ENCODE peak calls at places on chromosome 12, in six cellular contexts. Y, Z, M, B, Q and U are unnamed samples.

GRCh38 chr12:46209914-46210834 is 58.7 kb downstream of the SLC38A1 start:
- DNase-seq in Y (peak; percentile 49), Z (peak; percentile 66), M (peak; percentile 25), B (no peak), Q (no peak), U (no peak)

GRCh38 chr12:62848418-62848817 is 86.5 kb downstream of the PPM1H start:
- DNase-seq in Y (peak; percentile 74), Z (no peak), M (no peak), B (no peak), Q (peak; percentile 85), U (no peak)

GRCh38 chr12:66453111-66453510 is 150.8 kb downstream of the HELB start:
- DNase-seq in Y (no peak), Z (no peak), M (no peak), B (no peak), Q (no peak), U (no peak)

GRCh38 chr12:113381237-113381636 is 22.4 kb downstream of the SDS start:
- DNase-seq in Y (no peak), Z (no peak), M (no peak), B (no peak), Q (no peak), U (no peak)

GRCh38 chr12:98465505-98465904 is 49.9 kb upstream of the TMPO start:
- DNase-seq in Y (no peak), Z (no peak), M (no peak), B (no peak), Q (no peak), U (no peak)

GRCh38 chr12:15897433-15897832 is 13.7 kb upstream of the DERA start:
- DNase-seq in Y (no peak), Z (no peak), M (no peak), B (no peak), Q (no peak), U (no peak)

GRCh38 chr12:6383572-6384498 is at the start of gene LTBR:
- DNase-seq in Y (peak; percentile 82), Z (no peak), M (peak; percentile 98), B (peak; percentile 96), Q (peak; percentile 90), U (peak; percentile 76)

GRCh38 chr12:123114305-123115083 is 36.4 kb downstream of the PITPNM2 start:
- DNase-seq in Y (no peak), Z (no peak), M (no peak), B (no peak), Q (no peak), U (no peak)

GRCh38 chr12:6323340-6323994 is 13.0 kb downstream of the PLEKHG6 start:
- DNase-seq in Y (peak; percentile 92), Z (peak; percentile 52), M (no peak), B (peak; percentile 72), Q (peak; percentile 94), U (peak; percentile 79)

GRCh38 chr12:125089083-125089482 is 23.8 kb downstream of the AACS start:
- DNase-seq in Y (no peak), Z (no peak), M (no peak), B (no peak), Q (no peak), U (no peak)

GRCh38 chr12:114726092-114726710 is 42.2 kb upstream of the TBX3 start:
- DNase-seq in Y (no peak), Z (no peak), M (peak; percentile 65), B (no peak), Q (no peak), U (no peak)

GRCh38 chr12:107829271-107829670 is 54.8 kb downstream of the ASCL4 start:
- DNase-seq in Y (no peak), Z (no peak), M (no peak), B (no peak), Q (no peak), U (no peak)

GRCh38 chr12:108305520-108305919 is 33.6 kb downstream of the CMKLR1 start:
- DNase-seq in Y (peak; percentile 88), Z (no peak), M (peak; percentile 88), B (no peak), Q (peak; percentile 71), U (peak; percentile 23)

GRCh38 chr12:120257041-120257821 is 8.3 kb downstream of the PXN start:
- DNase-seq in Y (peak; percentile 95), Z (no peak), M (peak; percentile 72), B (no peak), Q (peak; percentile 93), U (peak; percentile 84)

GRCh38 chr12:67558775-67559174 is 89.8 kb upstream of the DYRK2 start:
- DNase-seq in Y (no peak), Z (no peak), M (no peak), B (no peak), Q (no peak), U (no peak)

GRCh38 chr12:66804555-66804954 is 125.7 kb upstream of the GRIP1 start:
- DNase-seq in Y (no peak), Z (no peak), M (no peak), B (no peak), Q (no peak), U (no peak)

GRCh38 chr12:126770188-126770587 is 1496.8 kb upstream of the TMEM132C start:
- DNase-seq in Y (no peak), Z (no peak), M (no peak), B (no peak), Q (no peak), U (no peak)

GRCh38 chr12:46224401-46224800 is 44.4 kb downstream of the SLC38A1 start:
- DNase-seq in Y (peak; percentile 58), Z (no peak), M (no peak), B (no peak), Q (peak; percentile 39), U (no peak)

GRCh38 chr12:100672075-100672592 is 98.7 kb downstream of the GAS2L3 start:
- DNase-seq in Y (no peak), Z (no peak), M (peak; percentile 15), B (peak; percentile 3), Q (no peak), U (no peak)

GRCh38 chr12:49020441-49020840 is 1.9 kb upstream of the PRKAG1 start:
- DNase-seq in Y (no peak), Z (no peak), M (no peak), B (no peak), Q (no peak), U (no peak)

GRCh38 chr12:40829738-40830144 is 137.5 kb downstream of the CNTN1 start:
- DNase-seq in Y (peak; percentile 3), Z (no peak), M (no peak), B (no peak), Q (no peak), U (no peak)

GRCh38 chr12:49552899-49553298 is 14.1 kb downstream of the KCNH3 start:
- DNase-seq in Y (no peak), Z (no peak), M (no peak), B (no peak), Q (no peak), U (no peak)

GRCh38 chr12:121288158-121288848 is 8.2 kb downstream of the CAMKK2 start:
- DNase-seq in Y (no peak), Z (no peak), M (no peak), B (peak; percentile 90), Q (no peak), U (no peak)

GRCh38 chr12:92134638-92135274 is 10.9 kb downstream of the BTG1 start:
- DNase-seq in Y (peak; percentile 82), Z (no peak), M (no peak), B (no peak), Q (peak; percentile 84), U (no peak)

GRCh38 chr12:75162845-75163244 is 46.8 kb downstream of the KCNC2 start:
- DNase-seq in Y (no peak), Z (no peak), M (no peak), B (no peak), Q (no peak), U (no peak)

GRCh38 chr12:2636741-2637140 is 158.0 kb upstream of the FKBP4 start:
- DNase-seq in Y (no peak), Z (no peak), M (no peak), B (no peak), Q (no peak), U (no peak)

DNA sequence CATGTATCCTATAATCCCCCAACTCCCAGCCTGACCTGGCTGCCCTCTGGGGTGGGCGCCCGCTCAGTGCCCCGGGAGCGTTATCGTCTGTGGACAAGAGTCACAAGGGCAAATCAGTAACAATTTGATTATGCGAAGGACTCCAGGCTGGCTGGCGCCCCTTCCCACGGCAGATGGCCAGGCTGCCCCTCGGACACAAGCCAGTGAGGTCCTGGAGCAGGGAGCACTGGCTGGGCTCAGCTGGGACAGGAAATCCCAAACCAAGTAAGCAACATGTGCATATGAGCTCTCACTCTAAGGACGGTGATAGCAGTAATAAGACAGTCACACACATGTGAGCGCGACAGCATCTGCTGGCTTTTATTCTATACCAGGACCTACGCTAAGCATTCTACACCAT is 59.3 kb upstream of the FAM222A start:
- DNase-seq in Y (no peak), Z (no peak), M (no peak), B (no peak), Q (no peak), U (no peak)
- H3K27me3 ChIP-seq in Y (peaks cover 7% of the 10 kb centered on the region), Z (peaks cover 3% of the 10 kb centered on the region), M (no peaks in the 10 kb centered on the region), B (no peaks in the 10 kb centered on the region), Q (peaks cover 30% of the 10 kb centered on the region), U (peaks cover 34% of the 10 kb centered on the region)

GRCh38 chr12:105355752-105356151 is 25.3 kb downstream of the C12orf75 start:
- DNase-seq in Y (peak; percentile 82), Z (no peak), M (no peak), B (no peak), Q (peak; percentile 72), U (peak; percentile 15)

GRCh38 chr12:105351523-105351922 is 21.0 kb downstream of the C12orf75 start:
- DNase-seq in Y (no peak), Z (no peak), M (no peak), B (no peak), Q (no peak), U (no peak)

GRCh38 chr12:105352049-105352448 is 21.6 kb downstream of the C12orf75 start:
- DNase-seq in Y (no peak), Z (no peak), M (no peak), B (no peak), Q (no peak), U (no peak)

GRCh38 chr12:105357162-105357691 is 26.7 kb downstream of the C12orf75 start:
- DNase-seq in Y (peak; percentile 78), Z (no peak), M (no peak), B (no peak), Q (peak; percentile 67), U (no peak)

GRCh38 chr12:105352940-105353635 is 22.6 kb downstream of the C12orf75 start:
- DNase-seq in Y (peak; percentile 50), Z (no peak), M (no peak), B (no peak), Q (no peak), U (no peak)
- H3K4me3 ChIP-seq in Y (no peak overlapping the region), Z (no peak overlapping the region), M (no peak overlapping the region), B (no peak overlapping the region), Q (no peak overlapping the region), U (no peak overlapping the region)

DNA sequence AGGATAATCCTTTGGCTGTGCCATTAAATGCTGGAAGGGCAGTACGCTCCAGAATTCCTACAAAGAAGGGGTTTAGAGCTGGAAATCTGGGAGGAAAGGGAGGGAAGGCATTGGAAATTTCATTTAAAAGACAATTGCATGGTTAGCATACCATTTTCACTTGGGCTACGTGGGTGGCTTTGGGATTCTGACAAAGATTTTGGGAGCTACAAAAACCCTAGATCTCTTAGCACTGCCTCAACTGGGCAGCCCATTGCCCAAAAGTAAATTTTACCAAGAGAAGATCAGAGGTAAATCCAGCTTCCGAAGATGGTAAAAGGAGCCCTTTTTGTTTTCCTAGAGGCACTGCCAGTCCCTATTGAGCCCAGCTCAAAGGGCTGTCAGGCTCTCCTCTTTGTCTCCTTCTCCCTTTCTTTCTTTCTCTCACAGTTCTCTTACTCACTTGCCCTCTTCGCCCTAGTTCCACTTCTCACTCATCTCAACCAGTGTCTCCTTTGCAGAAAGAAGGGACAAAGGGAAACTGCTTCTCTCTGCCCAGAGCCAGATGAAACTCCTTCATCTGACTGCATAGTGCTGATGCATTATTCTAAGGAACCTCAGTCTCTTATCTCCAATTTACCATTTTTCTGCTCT is 125.4 kb upstream of the PLEKHA5 start:
- DNase-seq in Y (no peak), Z (no peak), M (no peak), B (no peak), Q (no peak), U (no peak)
- H3K27ac ChIP-seq in Y (no peak overlapping the region), Z (no peak overlapping the region), M (no peak overlapping the region), B (no peak overlapping the region), Q (no peak overlapping the region), U (no peak overlapping the region)

GRCh38 chr12:117202033-117202432 is 11.8 kb upstream of the FBXO21 start:
- DNase-seq in Y (no peak), Z (no peak), M (no peak), B (no peak), Q (no peak), U (no peak)
- H3K27me3 ChIP-seq in Y (no peaks in the 10 kb centered on the region), Z (no peaks in the 10 kb centered on the region), M (peaks cover 28% of the 10 kb centered on the region), B (no peaks in the 10 kb centered on the region), Q (peaks cover 2% of the 10 kb centered on the region), U (peaks cover 5% of the 10 kb centered on the region)